ENCODE peak calls at places on chromosome 12, in four cellular contexts. F, E, L and I are unnamed samples. For H3K9me3 and H3K4me1, the result is how much of the 10 kb centered on the place peaks cover.

GRCh38 chr12:91172051-91172450 is 10.6 kb downstream of the DCN start:
- DNase-seq in F (no peak), E (no peak), L (no peak), I (no peak)

GRCh38 chr12:109777544-109777943 is 55.7 kb downstream of the TRPV4 start:
- DNase-seq in F (no peak), E (peak), L (peak), I (no peak)

GRCh38 chr12:22018860-22019259 is 27.2 kb upstream of the CMAS start:
- DNase-seq in F (no peak), E (peak), L (no peak), I (no peak)

GRCh38 chr12:57173089-57173488 is 25.7 kb upstream of the LRP1-AS start:
- DNase-seq in F (no peak), E (peak), L (no peak), I (no peak)

GRCh38 chr12:98955284-98955683 is 310.2 kb downstream of the APAF1 start:
- DNase-seq in F (no peak), E (peak), L (no peak), I (no peak)

GRCh38 chr12:43283206-43283605 is 268.8 kb downstream of the ADAMTS20 start:
- DNase-seq in F (no peak), E (no peak), L (no peak), I (no peak)

GRCh38 chr12:48985475-48985897 is 7.4 kb downstream of the WNT1 start:
- DNase-seq in F (no peak), E (no peak), L (no peak), I (no peak)

GRCh38 chr12:26791328-26791791 is 41.6 kb downstream of the ITPR2 start:
- DNase-seq in F (no peak), E (no peak), L (no peak), I (no peak)

DNA sequence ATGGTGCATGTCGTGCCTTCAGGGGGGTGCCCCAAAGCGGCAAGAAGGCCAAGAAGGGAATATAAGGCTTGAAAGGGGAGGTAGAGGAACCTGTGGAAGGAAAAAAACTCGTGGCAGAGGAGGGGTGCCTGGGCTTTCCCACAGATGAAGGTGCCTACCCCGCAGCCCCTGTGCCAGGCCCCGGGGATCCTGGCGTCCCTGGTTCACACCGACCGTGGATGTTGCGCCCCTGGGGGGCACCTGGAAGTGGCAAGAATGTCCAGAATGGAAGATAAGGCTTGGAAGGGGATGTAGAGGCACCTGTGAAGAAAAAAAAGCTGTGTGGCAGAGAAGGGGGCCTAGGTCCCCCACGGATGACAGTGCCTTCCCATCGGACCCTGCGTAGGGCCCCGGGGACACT is 282.2 kb downstream of the ALG10 start:
- DNase-seq in F (no peak), E (no peak), L (no peak), I (no peak)
- H3K9me3 ChIP-seq in F (under half), E (under half), L (half or more), I (under half)

DNA sequence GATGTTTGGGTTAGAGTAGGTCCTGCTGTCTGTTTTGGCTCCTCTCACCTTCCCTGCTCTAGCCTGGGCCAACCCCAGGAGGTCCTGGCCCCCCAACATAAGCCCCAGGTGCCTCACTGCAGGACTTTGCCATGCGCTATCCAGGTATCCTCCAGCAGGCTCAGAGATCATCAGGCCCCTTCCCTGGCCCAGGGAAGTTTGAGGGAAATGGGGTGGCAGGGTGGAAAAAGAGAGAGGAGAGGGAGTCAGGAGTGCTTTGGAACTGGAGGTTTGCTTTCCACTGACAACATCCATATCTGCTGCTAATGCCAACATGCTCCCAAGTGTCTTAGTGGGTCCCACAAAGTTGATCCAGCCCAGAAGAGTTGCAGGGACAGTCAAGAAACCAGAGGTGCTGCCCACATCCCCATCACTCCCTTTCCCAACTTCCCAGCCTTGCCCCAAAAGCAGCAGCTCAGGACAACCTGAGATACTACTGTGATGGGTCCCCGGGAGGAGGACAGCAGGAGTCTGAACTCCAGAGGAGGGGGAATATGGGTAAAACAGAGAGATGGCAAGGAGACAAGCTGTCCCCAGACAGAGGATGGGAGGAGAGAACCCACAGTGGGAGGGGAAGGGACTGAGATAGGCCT is 677 bp downstream of the TNS2 start:
- DNase-seq in F (no peak), E (no peak), L (no peak), I (no peak)
- H3K4me3 ChIP-seq in F (peak), E (peak), L (peak), I (no peak)

GRCh38 chr12:132056959-132057358 is 87.2 kb downstream of the DDX51 start:
- DNase-seq in F (no peak), E (peak), L (no peak), I (no peak)

GRCh38 chr12:132056320-132056719 is 87.8 kb downstream of the DDX51 start:
- DNase-seq in F (no peak), E (no peak), L (no peak), I (no peak)

GRCh38 chr12:132054983-132055382 is 89.1 kb downstream of the DDX51 start:
- DNase-seq in F (no peak), E (no peak), L (no peak), I (no peak)

GRCh38 chr12:132053338-132054330 is 90.5 kb downstream of the DDX51 start:
- DNase-seq in F (no peak), E (no peak), L (no peak), I (no peak)

DNA sequence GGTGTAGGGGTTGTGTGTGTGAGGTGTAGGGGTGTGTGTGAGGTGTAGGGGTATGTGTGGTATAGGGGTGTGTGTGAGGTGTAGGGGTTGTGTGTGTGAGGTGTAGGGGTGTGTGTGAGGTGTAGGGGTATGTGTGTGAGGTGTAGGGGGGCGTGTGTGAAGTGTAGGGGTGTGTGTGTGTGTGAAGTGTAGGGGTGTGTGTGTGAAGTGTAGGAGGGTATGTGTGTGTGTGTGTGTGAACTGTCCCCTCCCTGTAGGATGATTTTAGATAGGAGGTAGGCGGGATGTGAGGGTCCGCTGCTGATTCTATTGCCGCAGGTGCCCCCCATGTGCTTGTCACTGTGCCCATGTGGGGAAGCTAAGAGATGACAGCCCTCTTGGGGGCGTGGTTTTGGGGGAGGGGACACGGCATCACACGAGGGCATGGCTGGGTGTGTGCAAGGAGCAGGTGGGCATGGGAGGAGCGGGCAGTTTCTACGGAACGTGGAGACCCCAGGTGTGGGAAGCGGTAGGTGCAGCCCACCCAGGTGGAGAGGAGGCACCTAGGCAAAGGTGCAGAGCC is 88.5 kb downstream of the DDX51 start:
- DNase-seq in F (no peak), E (no peak), L (no peak), I (no peak)
- H3K4me1 ChIP-seq in F (under half), E (under half), L (under half), I (under half)

GRCh38 chr12:128707488-128707887 is 116.3 kb downstream of the SLC15A4 start:
- DNase-seq in F (no peak), E (no peak), L (no peak), I (no peak)
- H3K9me3 ChIP-seq in F (under half), E (under half), L (under half), I (under half)

GRCh38 chr12:132506328-132506727 is 16.4 kb downstream of the FBRSL1 start:
- DNase-seq in F (no peak), E (no peak), L (no peak), I (no peak)

GRCh38 chr12:132505852-132506219 is 15.9 kb downstream of the FBRSL1 start:
- DNase-seq in F (no peak), E (no peak), L (no peak), I (no peak)

GRCh38 chr12:132503611-132504204 is 13.8 kb downstream of the FBRSL1 start:
- DNase-seq in F (no peak), E (peak), L (no peak), I (no peak)

GRCh38 chr12:132506730-132507538 is 17.0 kb downstream of the FBRSL1 start:
- DNase-seq in F (peak), E (no peak), L (peak), I (no peak)

DNA sequence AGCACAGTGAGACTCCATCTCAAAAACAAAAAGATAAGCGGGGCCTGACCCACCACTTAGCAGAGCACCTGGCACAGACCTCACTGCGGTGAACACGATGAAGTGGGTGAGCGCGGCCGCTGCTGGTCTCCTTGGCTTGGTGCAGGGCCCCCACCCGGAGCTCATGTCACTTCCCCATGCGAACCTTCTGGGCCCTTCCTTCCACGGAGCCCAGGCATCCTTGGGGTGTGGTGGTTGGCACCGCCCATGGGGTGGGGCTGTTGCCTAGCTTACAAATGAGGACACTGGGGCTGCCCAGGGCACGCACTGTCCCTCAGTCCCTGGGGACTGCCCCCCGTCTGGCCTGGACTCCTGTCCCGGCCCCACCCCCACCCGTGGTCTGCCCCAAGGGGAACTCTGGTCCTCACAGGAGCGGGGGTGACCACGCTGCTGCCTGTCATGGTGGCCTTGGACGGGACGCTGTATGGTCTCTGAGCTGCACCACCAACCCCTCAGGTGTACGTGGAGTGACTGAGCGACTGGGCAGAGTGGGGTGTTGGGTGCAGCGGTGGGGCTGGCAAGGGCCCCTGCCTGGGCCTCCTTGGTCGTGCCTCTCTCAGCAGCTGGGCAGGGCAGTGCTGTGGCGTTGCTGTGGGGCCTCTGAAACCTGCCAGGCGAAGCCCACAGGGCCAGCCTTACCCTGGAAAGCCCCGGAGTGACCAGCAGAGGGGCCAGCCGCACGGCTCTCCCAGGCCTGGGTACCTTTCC is 15.3 kb downstream of the FBRSL1 start:
- DNase-seq in F (no peak), E (no peak), L (peak), I (no peak)
- H3K4me3 ChIP-seq in F (no peak), E (no peak), L (no peak), I (no peak)